ENCODE peak calls at places on chromosome 5, in ten cellular contexts. R, L, Y, U, J, T, C, O, I and W are unnamed samples.

GRCh38 chr5:115170128-115170923 is 618 bp upstream of the TRIM36 start:
- DNase-seq in I (no peak), C (no peak), R (no peak), L (no peak), U (peak), O (peak), J (no peak), T (peak), Y (no peak), W (no peak)

GRCh38 chr5:149397530-149397929 is 18.4 kb upstream of the IL17B start:
- DNase-seq in L (no peak), C (peak), O (no peak), J (peak), R (no peak), U (no peak), T (peak), I (no peak), Y (peak), W (peak)

GRCh38 chr5:151724360-151724759 is 34.1 kb downstream of the ATOX1 start:
- DNase-seq in T (no peak), J (no peak), I (no peak), R (no peak), Y (no peak), L (no peak), U (no peak), C (no peak), O (no peak), W (no peak)

GRCh38 chr5:100900796-100901731 is 2.0 kb downstream of the ST8SIA4 start:
- DNase-seq in R (peak), I (peak), J (peak), Y (peak), T (peak), C (peak), L (no peak), O (peak), U (peak), W (no peak)

GRCh38 chr5:2205596-2205995 is 322.9 kb upstream of the IRX4 start:
- DNase-seq in T (no peak), O (no peak), J (no peak), Y (no peak), I (no peak), R (no peak), C (no peak), U (no peak), L (no peak), W (no peak)

GRCh38 chr5:178289438-178289837 is 56.8 kb upstream of the PHYKPL start:
- DNase-seq in I (no peak), Y (no peak), T (no peak), J (no peak), L (no peak), R (no peak), O (no peak), C (no peak), U (no peak), W (no peak)

GRCh38 chr5:173747876-173748275 is 131.4 kb upstream of the BOD1 start:
- DNase-seq in O (no peak), U (no peak), R (no peak), I (no peak), Y (no peak), C (no peak), L (no peak), J (no peak), T (no peak), W (no peak)

GRCh38 chr5:154223320-154223719 is 32.8 kb downstream of the GALNT10 start:
- DNase-seq in Y (no peak), U (no peak), J (no peak), I (no peak), L (no peak), T (no peak), R (no peak), C (no peak), O (no peak), W (no peak)

GRCh38 chr5:147918101-147918500 is 11.8 kb upstream of the C5orf46 start:
- DNase-seq in Y (no peak), L (no peak), R (no peak), J (peak), C (peak), I (no peak), O (no peak), T (no peak), U (no peak), W (no peak)

DNA sequence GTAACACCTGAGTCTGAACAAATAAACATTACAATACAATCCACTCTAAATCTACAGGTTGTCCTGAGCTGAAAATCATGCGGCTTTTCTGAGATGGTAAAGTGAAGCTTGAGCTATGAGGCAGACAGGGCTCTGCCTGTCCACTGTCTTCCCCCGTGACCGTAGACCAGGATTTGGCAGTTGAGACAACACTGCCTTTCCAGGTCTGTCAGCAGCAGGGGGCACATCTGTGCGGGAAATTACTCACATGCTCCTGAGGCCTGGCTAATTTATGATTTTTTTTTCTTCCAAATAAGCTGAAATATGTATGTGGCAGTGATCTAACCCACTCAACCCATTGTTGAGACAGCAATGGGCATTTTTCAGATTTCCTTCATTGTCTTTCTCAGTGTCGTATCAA is 307.9 kb downstream of the FBXL7 start:
- DNase-seq in J (no peak), R (no peak), I (no peak), C (peak), L (no peak), O (no peak), U (no peak), T (no peak), Y (no peak), W (no peak)
- TF ChIP-seq CTCF in J (peak), R (no peak), I (no peak), C (peak), L (peak), O (no peak), U (no peak), T (no peak), Y (no peak), W (peak)

GRCh38 chr5:61159070-61159469 is 3.2 kb downstream of the SMIM15 start:
- DNase-seq in Y (peak), C (no peak), U (no peak), O (no peak), J (peak), I (no peak), R (no peak), T (no peak), L (no peak), W (no peak)
- TF ChIP-seq CTCF in Y (no peak), C (no peak), U (no peak), O (no peak), J (peak), I (no peak), R (no peak), T (no peak), L (no peak), W (peak)

GRCh38 chr5:77645995-77646639 is 7.6 kb upstream of the OTP start:
- DNase-seq in O (no peak), T (no peak), J (no peak), L (no peak), I (no peak), R (no peak), U (no peak), Y (no peak), C (no peak), W (no peak)

GRCh38 chr5:77644443-77645157 is 6.1 kb upstream of the OTP start:
- DNase-seq in C (no peak), I (no peak), T (no peak), L (no peak), U (peak), Y (no peak), O (no peak), R (no peak), J (peak), W (no peak)

GRCh38 chr5:77642915-77643653 is 4.6 kb upstream of the OTP start:
- DNase-seq in U (peak), Y (no peak), O (no peak), C (no peak), T (no peak), I (no peak), L (no peak), R (no peak), J (peak), W (no peak)

GRCh38 chr5:77643654-77644404 is 5.3 kb upstream of the OTP start:
- DNase-seq in I (no peak), U (no peak), L (no peak), T (no peak), Y (no peak), J (peak), R (no peak), O (no peak), C (no peak), W (no peak)

DNA sequence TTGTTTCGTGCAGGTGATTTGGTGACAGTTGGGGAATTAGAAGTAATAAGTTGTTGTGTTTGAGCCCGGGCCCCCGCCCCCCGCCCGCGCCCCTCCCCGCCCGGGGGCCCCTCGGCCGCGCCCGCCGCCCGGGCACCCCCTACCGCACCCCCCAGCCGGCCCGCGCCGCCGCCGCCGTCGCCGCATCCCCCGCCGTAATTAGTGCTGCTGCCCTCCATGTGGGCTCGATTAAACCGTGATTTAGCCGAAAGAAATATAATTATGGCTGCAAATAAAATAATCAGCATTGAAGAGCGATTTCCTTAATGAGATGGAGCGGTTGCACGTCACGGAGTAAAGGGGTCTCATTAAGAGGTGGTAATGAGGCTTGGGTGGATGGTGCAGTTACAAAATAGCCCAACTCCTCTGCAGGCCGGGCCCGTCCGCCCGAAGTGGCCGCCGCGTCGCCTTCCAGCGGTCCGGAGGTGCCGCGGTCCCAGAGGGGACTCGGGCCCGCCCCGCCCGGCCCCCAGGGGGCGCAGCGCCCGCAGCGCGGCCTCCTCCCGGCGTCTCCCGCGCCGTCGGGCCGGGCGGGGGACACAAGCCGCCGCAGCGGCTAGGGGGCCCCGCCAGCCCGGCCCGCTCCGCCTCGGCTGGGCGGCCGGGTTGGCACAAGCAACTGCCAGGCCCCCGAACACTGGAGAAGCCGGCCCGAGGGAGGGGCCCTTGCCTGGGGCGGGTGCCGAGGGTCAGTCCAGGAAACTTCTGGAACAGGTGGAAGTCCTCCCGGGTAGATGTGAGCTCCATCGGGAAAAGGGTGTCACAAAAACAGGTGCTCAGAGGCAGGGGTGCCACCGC is 6.9 kb upstream of the OTP start:
- DNase-seq in J (peak), T (peak), C (no peak), Y (peak), I (no peak), U (peak), R (no peak), L (no peak), O (no peak), W (no peak)
- TF ChIP-seq CTCF in J (peak), T (peak), C (peak), Y (peak), I (peak), U (peak), R (peak), L (peak), O (no peak), W (peak)

GRCh38 chr5:139689631-139690384 is 41.7 kb downstream of the CXXC5 start:
- DNase-seq in J (peak), Y (peak), L (no peak), C (no peak), T (peak), R (no peak), O (peak), I (no peak), U (peak), W (peak)
- TF ChIP-seq CTCF in J (peak), Y (peak), L (peak), C (peak), T (no peak), R (peak), O (peak), I (peak), U (no peak), W (peak)

GRCh38 chr5:143014017-143014651 is 244.0 kb downstream of the ARHGAP26 start:
- DNase-seq in J (no peak), U (peak), I (no peak), L (no peak), C (peak), T (no peak), O (no peak), Y (peak), R (no peak), W (no peak)
- TF ChIP-seq CTCF in J (peak), U (peak), I (peak), L (peak), C (peak), T (no peak), O (no peak), Y (peak), R (no peak), W (peak)

DNA sequence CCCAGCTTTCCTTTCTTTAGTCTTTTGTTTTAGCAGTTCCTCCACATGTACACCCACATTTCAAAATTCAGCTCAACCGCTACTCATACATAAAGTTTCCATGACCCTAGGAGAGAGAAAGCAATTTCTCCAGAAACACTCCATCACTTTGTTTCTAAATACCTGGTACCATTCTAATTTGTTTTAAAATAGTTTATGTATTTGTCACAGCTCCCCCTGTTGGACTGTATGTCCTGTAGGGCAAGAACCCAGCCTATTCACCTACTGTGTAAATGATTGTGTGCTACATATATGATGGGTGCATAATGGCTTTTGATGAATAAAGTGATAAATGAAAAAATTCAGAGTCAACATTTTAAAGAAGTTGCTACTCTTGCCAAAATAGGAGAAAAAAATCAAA is 139.1 kb downstream of the COX7C start:
- DNase-seq in J (no peak), R (no peak), O (no peak), I (no peak), L (no peak), C (no peak), Y (no peak), U (no peak), T (no peak), W (no peak)
- TF ChIP-seq CTCF in J (no peak), R (no peak), O (no peak), I (no peak), L (no peak), C (no peak), Y (no peak), U (no peak), T (no peak), W (no peak)

GRCh38 chr5:171682801-171683200 is 102.8 kb upstream of the SMIM23 start:
- DNase-seq in T (no peak), I (no peak), O (no peak), U (no peak), C (no peak), R (no peak), L (no peak), J (no peak), Y (no peak), W (no peak)

GRCh38 chr5:171678631-171679030 is 107.0 kb upstream of the SMIM23 start:
- DNase-seq in I (no peak), U (no peak), Y (no peak), T (no peak), O (no peak), C (no peak), L (no peak), R (no peak), J (peak), W (no peak)

GRCh38 chr5:171681667-171682066 is 104.0 kb upstream of the SMIM23 start:
- DNase-seq in O (no peak), R (no peak), Y (no peak), U (no peak), L (no peak), I (no peak), C (peak), T (no peak), J (no peak), W (no peak)

GRCh38 chr5:171681061-171681460 is 104.6 kb upstream of the SMIM23 start:
- DNase-seq in Y (no peak), R (no peak), U (no peak), T (no peak), I (no peak), J (no peak), C (no peak), L (no peak), O (no peak), W (no peak)

DNA sequence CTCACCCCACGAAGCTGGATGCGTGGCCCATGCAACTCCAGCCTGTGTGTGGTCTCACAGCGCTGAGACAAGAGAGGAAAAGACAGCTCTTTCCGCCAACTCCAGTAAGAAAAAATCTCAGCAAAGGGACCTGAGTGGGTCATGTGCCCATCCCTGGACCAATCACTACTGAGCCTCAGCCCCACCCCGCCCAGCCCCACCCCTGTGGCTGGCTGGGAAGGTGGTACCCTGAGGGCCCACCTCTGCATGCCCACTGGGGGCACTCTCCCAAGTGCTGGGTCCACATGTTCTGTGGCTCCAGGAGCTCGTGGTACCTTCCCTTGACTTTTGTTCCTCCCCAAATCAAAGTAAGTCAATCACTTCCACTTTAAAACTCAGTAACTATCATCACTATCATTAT is 105.1 kb upstream of the SMIM23 start:
- DNase-seq in L (no peak), R (no peak), O (no peak), I (no peak), J (no peak), C (no peak), Y (no peak), T (no peak), U (no peak), W (no peak)
- TF ChIP-seq CTCF in L (no peak), R (no peak), O (no peak), I (no peak), J (no peak), C (no peak), Y (no peak), T (no peak), U (no peak), W (peak)